ENCODE peak calls at places on chromosomes 1 and 21, in five cellular contexts. C is endothelial cell, E is fibroblast of the aortic adventitia, V is OCI-LY7, A is B cell. I is an unnamed sample.

GRCh38 chr1:26351591-26352337 is 2.2 kb downstream of the CRYBG2 start:
- DNase-seq in A (no peak), V (no peak), C (no peak), E (no peak), I (no peak)

GRCh38 chr1:64679177-64679576 is 65.7 kb upstream of the RAVER2 start:
- DNase-seq in V (no peak), A (no peak), E (no peak), C (no peak), I (no peak)

GRCh38 chr1:2354511-2355407 is 36.6 kb downstream of the MORN1 start:
- DNase-seq in A (no peak), C (no peak), V (no peak), E (no peak), I (no peak)

GRCh38 chr1:25699501-25700089 is 83.0 kb downstream of the MAN1C1 start:
- DNase-seq in E (no peak), A (no peak), V (no peak), C (no peak), I (no peak)

GRCh38 chr1:2505461-2505994 is 20.9 kb downstream of the PANK4 start:
- DNase-seq in C (no peak), E (no peak), A (no peak), V (no peak), I (no peak)

GRCh38 chr1:153778051-153778823 is 3.0 kb downstream of the SLC27A3 start:
- DNase-seq in E (no peak), V (no peak), A (no peak), C (no peak), I (peak)

GRCh38 chr1:40592107-40592773 is 60.8 kb downstream of the ZNF684 start:
- DNase-seq in C (peak), V (peak), E (peak), A (no peak), I (no peak)

GRCh38 chr1:222370911-222371717 is 176.8 kb downstream of the HHIPL2 start:
- DNase-seq in C (no peak), E (peak), V (no peak), A (no peak), I (no peak)

GRCh38 chr21:40769231-40769630 is 77.7 kb downstream of the DSCAM start:
- DNase-seq in E (no peak), A (no peak), V (no peak), C (no peak), I (no peak)

GRCh38 chr1:152997911-152998310 is 3.6 kb upstream of the SPRR3 start:
- DNase-seq in V (no peak), C (no peak), E (no peak), A (no peak), I (no peak)

GRCh38 chr1:51330331-51331201 is at the start of gene TTC39A:
- DNase-seq in V (no peak), C (no peak), E (no peak), A (peak), I (peak)

GRCh38 chr1:199931666-199932377 is 95.7 kb upstream of the NR5A2 start:
- DNase-seq in C (no peak), E (peak), V (peak), A (no peak), I (no peak)

GRCh38 chr1:236468625-236469024 is 55.2 kb upstream of the LGALS8 start:
- DNase-seq in V (no peak), E (no peak), C (no peak), A (no peak), I (no peak)

GRCh38 chr1:109120356-109120755 is 6.4 kb downstream of the ELAPOR1 start:
- DNase-seq in A (no peak), E (no peak), C (no peak), V (no peak), I (no peak)

GRCh38 chr1:228691926-228692325 is 43.4 kb upstream of the RHOU start:
- DNase-seq in A (no peak), V (peak), E (peak), C (peak), I (no peak)

GRCh38 chr1:228842094-228842775 is 107.0 kb downstream of the RHOU start:
- DNase-seq in V (no peak), A (no peak), C (no peak), E (peak), I (no peak)

GRCh38 chr1:21594935-21595897 is 73.9 kb downstream of the RAP1GAP start:
- DNase-seq in E (peak), A (no peak), C (peak), V (peak), I (no peak)

GRCh38 chr1:107228704-107229103 is 87.9 kb downstream of the NTNG1 start:
- DNase-seq in V (no peak), C (no peak), A (no peak), E (peak), I (no peak)

GRCh38 chr1:115074839-115075534 is 14.3 kb downstream of the TSPAN2 start:
- DNase-seq in V (no peak), A (no peak), C (no peak), E (no peak), I (no peak)

GRCh38 chr1:107225706-107226105 is 84.9 kb downstream of the NTNG1 start:
- DNase-seq in A (no peak), V (no peak), C (no peak), E (no peak), I (no peak)

GRCh38 chr1:71882241-71883036 is 399.9 kb downstream of the NEGR1 start:
- DNase-seq in C (no peak), V (no peak), A (no peak), E (no peak), I (no peak)

GRCh38 chr1:222627232-222627631 is 9.3 kb downstream of the MIA3 start:
- DNase-seq in A (no peak), C (no peak), V (no peak), E (peak), I (no peak)

DNA sequence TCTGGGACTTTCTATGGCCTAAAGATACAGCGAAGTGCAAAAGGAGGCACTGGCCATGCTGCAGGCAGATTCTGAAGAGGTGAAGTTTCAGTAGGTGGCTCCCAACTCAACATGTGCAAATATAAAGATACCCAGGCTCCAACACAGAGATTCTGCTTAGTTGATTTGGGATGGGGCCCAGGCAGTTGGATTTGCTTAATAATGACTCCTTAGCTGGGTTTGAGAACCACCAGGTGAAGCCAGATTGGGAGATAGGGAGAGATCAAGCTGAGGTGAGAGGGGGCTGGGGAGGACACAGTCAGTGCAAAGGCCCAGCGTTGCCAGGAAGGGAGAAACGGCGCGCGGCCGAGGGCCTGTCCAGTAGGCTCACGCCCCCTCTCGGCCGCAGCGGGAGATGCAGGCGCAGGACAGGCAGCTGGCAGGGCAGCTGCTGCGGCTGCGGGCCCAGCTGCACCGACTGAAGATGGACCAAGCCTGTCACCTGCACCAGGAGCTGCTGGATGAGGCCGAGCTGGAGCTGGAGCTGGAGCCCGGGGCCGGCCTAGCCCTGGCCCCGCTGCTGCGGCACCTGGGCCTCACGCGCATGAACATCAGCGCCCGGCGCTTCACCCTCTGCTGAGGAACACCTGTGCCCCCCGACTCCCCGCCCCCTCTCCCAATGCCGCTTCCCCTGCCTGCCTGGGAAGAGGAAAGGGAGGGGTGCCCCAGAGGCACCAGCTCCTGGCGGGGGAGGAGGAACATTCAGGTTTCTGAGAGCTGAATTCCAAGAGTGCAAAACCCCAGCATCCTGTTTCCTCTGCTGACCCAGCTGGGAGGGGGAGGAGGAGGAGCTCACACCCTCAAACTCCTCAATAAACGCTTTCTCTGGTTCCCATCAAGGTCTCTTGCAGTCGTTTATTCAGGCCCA is 1.2 kb downstream of the FAM167B start:
- DNase-seq in V (peak), E (peak), C (peak), A (peak), I (no peak)
- TF ChIP-seq CTCF in V (peak), E (peak), C (peak), A (peak), I (peak)

GRCh38 chr1:209576392-209576791 is 7.1 kb upstream of the CAMK1G start:
- DNase-seq in E (no peak), C (no peak), A (no peak), V (no peak), I (no peak)

GRCh38 chr1:209580577-209580976 is 2.9 kb upstream of the CAMK1G start:
- DNase-seq in A (no peak), V (no peak), C (no peak), E (peak), I (no peak)

GRCh38 chr1:209577346-209577745 is 6.2 kb upstream of the CAMK1G start:
- DNase-seq in C (no peak), A (no peak), E (no peak), V (no peak), I (no peak)

GRCh38 chr1:209576798-209577197 is 6.7 kb upstream of the CAMK1G start:
- DNase-seq in C (peak), A (peak), E (peak), V (peak), I (no peak)
- TF ChIP-seq CTCF in C (peak), A (peak), E (peak), V (peak), I (peak)

GRCh38 chr21:45276620-45277019 is 11.1 kb downstream of the POFUT2 start:
- DNase-seq in C (no peak), E (no peak), A (no peak), V (no peak), I (no peak)
- TF ChIP-seq CTCF in C (no peak), E (no peak), A (no peak), V (no peak), I (no peak)

GRCh38 chr1:88013485-88013884 is 670.6 kb upstream of the PKN2 start:
- DNase-seq in E (no peak), V (no peak), C (no peak), A (no peak), I (no peak)

GRCh38 chr1:88014126-88014525 is 669.9 kb upstream of the PKN2 start:
- DNase-seq in E (no peak), C (no peak), V (no peak), A (no peak), I (no peak)

GRCh38 chr1:88009916-88010315 is 674.2 kb upstream of the PKN2 start:
- DNase-seq in V (no peak), C (no peak), A (no peak), E (no peak), I (no peak)
- TF ChIP-seq CTCF in V (no peak), C (peak), A (no peak), E (no peak), I (no peak)

GRCh38 chr1:86018311-86018923 is 138.2 kb downstream of the COL24A1 start:
- DNase-seq in A (peak), V (peak), C (peak), E (peak), I (no peak)
- TF ChIP-seq CTCF in A (peak), V (peak), C (peak), E (peak), I (peak)

GRCh38 chr21:38768385-38769071 is 37.2 kb upstream of the ETS2 start:
- DNase-seq in V (peak), E (peak), C (no peak), A (no peak), I (no peak)
- TF ChIP-seq CTCF in V (peak), E (no peak), C (no peak), A (no peak), I (no peak)

GRCh38 chr1:29690156-29690555 is 453.8 kb downstream of the PTPRU start:
- DNase-seq in E (no peak), C (no peak), A (no peak), V (no peak), I (no peak)

GRCh38 chr1:29687601-29688244 is 451.4 kb downstream of the PTPRU start:
- DNase-seq in V (no peak), C (no peak), E (peak), A (no peak), I (no peak)

GRCh38 chr1:29691499-29691898 is 455.2 kb downstream of the PTPRU start:
- DNase-seq in V (no peak), E (no peak), C (no peak), A (no peak), I (no peak)

GRCh38 chr1:29688477-29689365 is 452.4 kb downstream of the PTPRU start:
- DNase-seq in A (no peak), V (no peak), C (no peak), E (peak), I (no peak)

GRCh38 chr1:29689372-29690030 is 453.2 kb downstream of the PTPRU start:
- DNase-seq in V (no peak), E (no peak), C (no peak), A (no peak), I (no peak)
- TF ChIP-seq CTCF in V (no peak), E (no peak), C (no peak), A (no peak), I (peak)

GRCh38 chr1:216193839-216194443 is 229.3 kb downstream of the USH2A start:
- DNase-seq in E (no peak), A (no peak), C (no peak), V (no peak), I (no peak)
- TF ChIP-seq CTCF in E (peak), A (no peak), C (no peak), V (no peak), I (peak)

I was measured in chondrocyte.